ENCODE peak calls at places on chromosomes 4 and X, in four cellular contexts. M, X, D and S are unnamed samples.
A peak's percentile ranks its signal among the peaks of the same experiment; 100 is the strongest.

GRCh38 chrX:71095971-71096701 is 485 bp downstream of the FOXO4 start:
- DNase-seq in M (peak; percentile 80), X (peak; percentile 72), D (no peak), S (peak; percentile 20)

GRCh38 chr4:157265281-157265680 is 44.8 kb downstream of the GRIA2 start:
- DNase-seq in M (no peak), X (peak; percentile 25), D (no peak), S (peak; percentile 45)

GRCh38 chr4:173333658-173334084 is 487 bp downstream of the HMGB2 start:
- DNase-seq in M (no peak), X (peak; percentile 53), D (no peak), S (no peak)

GRCh38 chrX:136209016-136209738 is 42.0 kb downstream of the MAP7D3 start:
- DNase-seq in M (peak; percentile 45), X (no peak), D (no peak), S (no peak)

GRCh38 chr4:22410645-22411247 is 105.1 kb downstream of the ADGRA3 start:
- DNase-seq in M (peak; percentile 19), X (no peak), D (no peak), S (no peak)

GRCh38 chr4:25588211-25588610 is 67.4 kb upstream of the SLC34A2 start:
- DNase-seq in M (no peak), X (no peak), D (no peak), S (no peak)

GRCh38 chrX:118116308-118117068 is at the start of gene KLHL13:
- DNase-seq in M (peak; percentile 67), X (peak; percentile 53), D (no peak), S (no peak)

GRCh38 chr4:38803833-38804653 is 548 bp downstream of the TLR1 start:
- DNase-seq in M (peak; percentile 37), X (no peak), D (no peak), S (no peak)

GRCh38 chr4:139083533-139084424 is 68.2 kb downstream of the NOCT start:
- DNase-seq in M (peak; percentile 89), X (peak; percentile 84), D (peak; percentile 47), S (peak; percentile 66)

GRCh38 chr4:37471971-37472370 is 214.2 kb downstream of the RELL1 start:
- DNase-seq in M (peak; percentile 32), X (no peak), D (no peak), S (no peak)

GRCh38 chr4:173522160-173522873 is 7.7 kb downstream of the HAND2 start:
- DNase-seq in M (no peak), X (peak; percentile 10), D (no peak), S (no peak)

GRCh38 chr4:73446336-73446938 is 10.4 kb downstream of the AFP start:
- DNase-seq in M (peak; percentile 42), X (peak; percentile 42), D (peak; percentile 53), S (peak; percentile 4)

GRCh38 chrX:42495139-42495538 is 282.8 kb downstream of the PPP1R2C start:
- DNase-seq in M (no peak), X (peak; percentile 70), D (no peak), S (no peak)

GRCh38 chr4:3772632-3773031 is 6.4 kb downstream of the ADRA2C start:
- DNase-seq in M (no peak), X (no peak), D (no peak), S (no peak)

GRCh38 chr4:3880595-3881120 is 114.5 kb downstream of the ADRA2C start:
- DNase-seq in M (peak; percentile 72), X (peak; percentile 71), D (peak; percentile 33), S (peak; percentile 2)

GRCh38 chr4:75502671-75503070 is 11.5 kb downstream of the RCHY1 start:
- DNase-seq in M (no peak), X (no peak), D (no peak), S (no peak)

GRCh38 chr4:73392936-73393335 is 11.2 kb upstream of the ALB start:
- DNase-seq in M (no peak), X (no peak), D (no peak), S (no peak)

GRCh38 chr4:165715989-165716388 is 157.0 kb upstream of the TLL1 start:
- DNase-seq in M (no peak), X (no peak), D (no peak), S (no peak)

GRCh38 chr4:113212613-113213012 is 163.2 kb downstream of the ANK2 start:
- DNase-seq in M (no peak), X (peak; percentile 34), D (no peak), S (no peak)

GRCh38 chr4:2261110-2261852 is 628 bp downstream of the MXD4 start:
- DNase-seq in M (no peak), X (peak; percentile 4), D (no peak), S (no peak)

GRCh38 chrX:87727615-87728014 is 210.0 kb downstream of the KLHL4 start:
- DNase-seq in M (no peak), X (no peak), D (no peak), S (no peak)

GRCh38 chrX:148580016-148580415 is 79.6 kb downstream of the AFF2 start:
- DNase-seq in M (no peak), X (no peak), D (no peak), S (no peak)